ENCODE peak calls at places on chromosomes 16 and 17, in nine cellular contexts. G is kidney tubule cell, B is HL-60, Y is H54, W is ACHN, A is A549, O is NCI-H2081, J is mucosa of descending colon, K is AG10803. F is an unnamed sample.

GRCh38 chr17:48973806-48974205 is 5.4 kb upstream of the GIP start:
- DNase-seq in K (no peak), W (no peak), Y (no peak), B (no peak), J (no peak), G (no peak), A (no peak), O (no peak), F (no peak)

GRCh38 chr16:23206986-23207385 is 24.4 kb downstream of the SCNN1G start:
- DNase-seq in B (no peak), K (no peak), J (no peak), A (no peak), W (no peak), Y (no peak), O (peak), G (no peak), F (no peak)

GRCh38 chr17:19561697-19562318 is 28.2 kb downstream of the SLC47A1 start:
- DNase-seq in Y (no peak), J (no peak), B (no peak), G (no peak), W (no peak), K (no peak), A (no peak), O (no peak), F (no peak)

GRCh38 chr16:73086108-73086507 is 38.2 kb upstream of the ZFHX3 start:
- DNase-seq in O (no peak), G (no peak), B (no peak), W (no peak), K (no peak), A (no peak), J (no peak), Y (no peak), F (no peak)

GRCh38 chr17:76246080-76247066 is 6.1 kb upstream of the RNF157 start:
- DNase-seq in W (no peak), J (no peak), Y (no peak), A (no peak), G (no peak), O (no peak), K (peak), B (peak), F (no peak)

GRCh38 chr17:4369557-4370230 is 3.2 kb upstream of the UBE2G1 start:
- DNase-seq in J (no peak), G (no peak), Y (no peak), A (no peak), K (no peak), O (no peak), B (no peak), W (no peak), F (no peak)

GRCh38 chr17:77725851-77726250 is 232.7 kb upstream of the TNRC6C start:
- DNase-seq in A (no peak), J (no peak), G (no peak), B (no peak), O (no peak), K (no peak), W (no peak), Y (no peak), F (no peak)

GRCh38 chr16:50884066-50884860 is 142.4 kb downstream of the CYLD start:
- DNase-seq in W (peak), J (peak), A (no peak), Y (peak), B (no peak), K (no peak), G (no peak), O (no peak), F (no peak)

GRCh38 chr17:21376835-21377690 is 906 bp downstream of the KCNJ12 start:
- DNase-seq in Y (no peak), B (peak), W (peak), G (peak), O (no peak), J (no peak), A (peak), K (peak), F (no peak)

GRCh38 chr17:59335685-59336084 is 4.2 kb downstream of the YPEL2 start:
- DNase-seq in K (no peak), W (no peak), O (no peak), G (no peak), J (no peak), Y (no peak), B (no peak), A (no peak), F (no peak)

F was measured in mesothelial cell of epicardium.